ENCODE peak calls at places on chromosomes 1 and 21, in eight cellular contexts. B is stimulated activated CD8-positive, alpha-beta memory T cell treated with anti-CD3 and anti-CD28 coated beads, Interleukin-15, amount 100 ng/mL, for 1 hour; L is activated naive CD4-positive, alpha-beta T cell treated with anti-CD3 and anti-CD28 coated beads for 36 hours; W is lung; K is activated T-cell treated with anti-CD3 and anti-CD28 coated beads, Interleukin-2, amount 50 U/mL, for 72 hours; D is psoas muscle; C is HT1080; G is occipital lobe. A is an unnamed sample.

GRCh38 chr1:28111157-28111556 is 22.7 kb upstream of the EYA3 start:
- DNase-seq in B (no peak), L (no peak), W (no peak), K (no peak), D (no peak), C (peak; percentile 35), G (no peak), A (no peak)

GRCh38 chr1:16719571-16720402 is 20.5 kb upstream of the RNU1-4 start:
- DNase-seq in B (no peak), L (no peak), W (peak; percentile 32), K (no peak), D (peak; percentile 48), C (peak; percentile 16), G (no peak), A (no peak)

GRCh38 chr1:182102042-182102416 is 40.5 kb upstream of the ZNF648 start:
- DNase-seq in B (no peak), L (no peak), W (no peak), K (no peak), D (no peak), C (no peak), G (no peak), A (no peak)

GRCh38 chr1:53145942-53146708 is 3.7 kb upstream of the SLC1A7 start:
- DNase-seq in B (no peak), L (no peak), W (peak; percentile 75), K (no peak), D (peak; percentile 73), C (peak; percentile 98), G (no peak), A (no peak)

GRCh38 chr1:246622035-246622652 is 55.9 kb downstream of the CNST start:
- DNase-seq in B (no peak), L (no peak), W (no peak), K (no peak), D (no peak), C (no peak), G (no peak), A (no peak)

GRCh38 chr1:54107131-54107530 is 45.7 kb downstream of the CDCP2 start:
- DNase-seq in B (no peak), L (no peak), W (no peak), K (no peak), D (no peak), C (peak; percentile 36), G (no peak), A (no peak)

GRCh38 chr1:12316331-12316730 is 86.5 kb downstream of the VPS13D start:
- DNase-seq in B (no peak), L (no peak), W (no peak), K (no peak), D (no peak), C (no peak), G (no peak), A (no peak)

GRCh38 chr1:182389619-182390047 is 2.0 kb downstream of the GLUL start:
- DNase-seq in B (no peak), L (peak; percentile 22), W (peak; percentile 64), K (peak; percentile 8), D (no peak), C (no peak), G (no peak), A (no peak)

GRCh38 chr21:43919871-43920801 is 55.1 kb downstream of the AGPAT3 start:
- DNase-seq in B (no peak), L (no peak), W (no peak), K (no peak), D (peak; percentile 53), C (no peak), G (no peak), A (no peak)

GRCh38 chr21:43812139-43812821 is 22.9 kb downstream of the RRP1 start:
- DNase-seq in B (no peak), L (no peak), W (peak; percentile 60), K (no peak), D (peak; percentile 83), C (no peak), G (no peak), A (peak; percentile 44)

GRCh38 chr1:240258910-240259309 is 167.2 kb downstream of the FMN2 start:
- DNase-seq in B (no peak), L (no peak), W (no peak), K (no peak), D (no peak), C (peak; percentile 45), G (no peak), A (no peak)

GRCh38 chr21:16193758-16194606 is 464.2 kb downstream of the USP25 start:
- DNase-seq in B (no peak), L (peak; percentile 34), W (peak; percentile 45), K (peak; percentile 4), D (peak; percentile 77), C (no peak), G (peak; percentile 57), A (no peak)

GRCh38 chr1:26696645-26697440 is 1.0 kb downstream of the ARID1A start:
- DNase-seq in B (peak; percentile 32), L (peak; percentile 67), W (peak; percentile 45), K (peak; percentile 76), D (peak; percentile 70), C (no peak), G (no peak), A (no peak)

GRCh38 chr1:168551688-168552087 is 7.9 kb upstream of the XCL2 start:
- DNase-seq in B (no peak), L (no peak), W (no peak), K (no peak), D (no peak), C (no peak), G (no peak), A (no peak)

GRCh38 chr1:169874229-169874628 is 19.5 kb downstream of the SCYL3 start:
- DNase-seq in B (no peak), L (no peak), W (no peak), K (no peak), D (no peak), C (no peak), G (no peak), A (no peak)

GRCh38 chr1:15948091-15948591 is 27.8 kb downstream of the ZBTB17 start:
- DNase-seq in B (no peak), L (no peak), W (no peak), K (peak; percentile 52), D (no peak), C (no peak), G (no peak), A (no peak)

GRCh38 chr1:231192620-231193163 is 30.8 kb downstream of the TRIM67 start:
- DNase-seq in B (no peak), L (no peak), W (peak; percentile 88), K (no peak), D (no peak), C (peak; percentile 48), G (peak; percentile 29), A (no peak)

GRCh38 chr21:23384679-23385078 is 2222.6 kb downstream of the MRPL39 start:
- DNase-seq in B (no peak), L (no peak), W (no peak), K (no peak), D (no peak), C (no peak), G (no peak), A (no peak)

GRCh38 chr1:18531503-18531845 is 50.7 kb downstream of the KLHDC7A start:
- DNase-seq in B (no peak), L (no peak), W (no peak), K (no peak), D (no peak), C (no peak), G (no peak), A (no peak)

GRCh38 chr1:212606734-212607205 is 1.8 kb upstream of the ATF3 start:
- DNase-seq in B (no peak), L (peak; percentile 59), W (peak; percentile 79), K (peak; percentile 63), D (peak; percentile 72), C (no peak), G (no peak), A (no peak)

GRCh38 chr1:71561729-71562128 is 480.9 kb upstream of the ZRANB2 start:
- DNase-seq in B (no peak), L (no peak), W (no peak), K (no peak), D (no peak), C (peak; percentile 81), G (no peak), A (no peak)

GRCh38 chr1:234355782-234356510 is 17.3 kb upstream of the COA6 start:
- DNase-seq in B (no peak), L (no peak), W (no peak), K (no peak), D (no peak), C (no peak), G (no peak), A (no peak)

GRCh38 chr1:151593651-151594625 is 17.9 kb upstream of the SNX27 start:
- DNase-seq in B (peak; percentile 77), L (peak; percentile 94), W (peak; percentile 81), K (peak; percentile 88), D (peak; percentile 84), C (peak; percentile 44), G (peak; percentile 45), A (peak; percentile 91)

GRCh38 chr1:205356424-205357151 is at the start of gene KLHDC8A:
- DNase-seq in B (no peak), L (no peak), W (no peak), K (no peak), D (no peak), C (no peak), G (no peak), A (no peak)

GRCh38 chr1:197399691-197400521 is 131.9 kb downstream of the CRB1 start:
- DNase-seq in B (no peak), L (peak; percentile 28), W (no peak), K (peak; percentile 29), D (no peak), C (peak; percentile 68), G (no peak), A (no peak)

GRCh38 chr1:174036798-174037197 is 14.6 kb upstream of the RC3H1 start:
- DNase-seq in B (no peak), L (no peak), W (no peak), K (no peak), D (no peak), C (no peak), G (no peak), A (no peak)

GRCh38 chr1:113255038-113255727 is 135.1 kb upstream of the MAGI3 start:
- DNase-seq in B (no peak), L (no peak), W (no peak), K (no peak), D (no peak), C (no peak), G (no peak), A (no peak)

GRCh38 chr21:42443876-42444744 is 40.4 kb downstream of the UBASH3A start:
- DNase-seq in B (no peak), L (no peak), W (no peak), K (no peak), D (no peak), C (no peak), G (no peak), A (no peak)

GRCh38 chr1:55211909-55212308 is 3.3 kb downstream of the USP24 start:
- DNase-seq in B (no peak), L (no peak), W (no peak), K (no peak), D (no peak), C (no peak), G (no peak), A (no peak)

GRCh38 chr1:181490740-181491712 is 7.7 kb downstream of the CACNA1E start:
- DNase-seq in B (no peak), L (no peak), W (no peak), K (no peak), D (no peak), C (no peak), G (no peak), A (no peak)

GRCh38 chr1:115781830-115782229 is 13.3 kb upstream of the CASQ2 start:
- DNase-seq in B (no peak), L (no peak), W (no peak), K (no peak), D (no peak), C (no peak), G (no peak), A (no peak)

GRCh38 chr1:117664314-117664713 is 58.5 kb downstream of the TENT5C start:
- DNase-seq in B (peak; percentile 25), L (peak; percentile 89), W (no peak), K (peak; percentile 65), D (no peak), C (no peak), G (no peak), A (no peak)

GRCh38 chr1:212525479-212526110 is 83.0 kb upstream of the ATF3 start:
- DNase-seq in B (no peak), L (no peak), W (no peak), K (no peak), D (no peak), C (peak; percentile 50), G (no peak), A (no peak)

GRCh38 chr1:208243522-208243850 is 698 bp downstream of the PLXNA2 start:
- DNase-seq in B (no peak), L (no peak), W (no peak), K (peak; percentile 22), D (no peak), C (no peak), G (no peak), A (no peak)

A was measured in NCI-H187.